ENCODE peak calls at places on chromosome 14, in eight cellular contexts. One of them, this sample, is unnamed.

GRCh38 chr14:103618999-103619398 is 10.0 kb upstream of the KLC1 start:
- DNase-seq in amniotic stem cell: no peak
- DNase-seq in HCEC 1CT: no peak
- DNase-seq in heart left ventricle: no peak
- DNase-seq in PC-9: no peak
- DNase-seq in cerebellar cortex: no peak
- DNase-seq in SK-N-DZ: no peak
- DNase-seq in T follicular helper cell: no peak
- DNase-seq in this sample: no peak

GRCh38 chr14:39034481-39035296 is 68.3 kb downstream of the SEC23A start:
- DNase-seq in amniotic stem cell: no peak
- DNase-seq in HCEC 1CT: no peak
- DNase-seq in heart left ventricle: no peak
- DNase-seq in PC-9: no peak
- DNase-seq in cerebellar cortex: peak; percentile 20
- DNase-seq in SK-N-DZ: no peak
- DNase-seq in T follicular helper cell: no peak
- DNase-seq in this sample: no peak

GRCh38 chr14:71703477-71703876 is 228.8 kb upstream of the RGS6 start:
- DNase-seq in amniotic stem cell: no peak
- DNase-seq in HCEC 1CT: no peak
- DNase-seq in heart left ventricle: no peak
- DNase-seq in PC-9: no peak
- DNase-seq in cerebellar cortex: peak; percentile 64
- DNase-seq in SK-N-DZ: no peak
- DNase-seq in T follicular helper cell: no peak
- DNase-seq in this sample: no peak

GRCh38 chr14:105485720-105486332 is 860 bp upstream of the CRIP1 start:
- DNase-seq in amniotic stem cell: no peak
- DNase-seq in HCEC 1CT: no peak
- DNase-seq in heart left ventricle: no peak
- DNase-seq in PC-9: peak; percentile 34
- DNase-seq in cerebellar cortex: peak; percentile 47
- DNase-seq in SK-N-DZ: peak; percentile 85
- DNase-seq in T follicular helper cell: no peak
- DNase-seq in this sample: no peak

GRCh38 chr14:44287858-44288257 is 219.2 kb downstream of the FSCB start:
- DNase-seq in amniotic stem cell: no peak
- DNase-seq in HCEC 1CT: no peak
- DNase-seq in heart left ventricle: no peak
- DNase-seq in PC-9: no peak
- DNase-seq in cerebellar cortex: no peak
- DNase-seq in SK-N-DZ: no peak
- DNase-seq in T follicular helper cell: no peak
- DNase-seq in this sample: no peak

GRCh38 chr14:72790887-72791566 is 102.9 kb downstream of the DPF3 start:
- DNase-seq in amniotic stem cell: no peak
- DNase-seq in HCEC 1CT: no peak
- DNase-seq in heart left ventricle: peak; percentile 74
- DNase-seq in PC-9: no peak
- DNase-seq in cerebellar cortex: no peak
- DNase-seq in SK-N-DZ: no peak
- DNase-seq in T follicular helper cell: no peak
- DNase-seq in this sample: no peak

GRCh38 chr14:102968306-102968705 is 45.8 kb downstream of the AMN start:
- DNase-seq in amniotic stem cell: no peak
- DNase-seq in HCEC 1CT: no peak
- DNase-seq in heart left ventricle: no peak
- DNase-seq in PC-9: no peak
- DNase-seq in cerebellar cortex: no peak
- DNase-seq in SK-N-DZ: no peak
- DNase-seq in T follicular helper cell: no peak
- DNase-seq in this sample: no peak

GRCh38 chr14:60250318-60251035 is 1.5 kb downstream of the PPM1A start:
- DNase-seq in amniotic stem cell: no peak
- DNase-seq in HCEC 1CT: peak; percentile 28
- DNase-seq in heart left ventricle: no peak
- DNase-seq in PC-9: peak; percentile 42
- DNase-seq in cerebellar cortex: peak; percentile 33
- DNase-seq in SK-N-DZ: peak; percentile 17
- DNase-seq in T follicular helper cell: no peak
- DNase-seq in this sample: peak; percentile 51

GRCh38 chr14:35814371-35815005 is 5.4 kb upstream of the RALGAPA1 start:
- DNase-seq in amniotic stem cell: no peak
- DNase-seq in HCEC 1CT: peak; percentile 41
- DNase-seq in heart left ventricle: peak; percentile 42
- DNase-seq in PC-9: no peak
- DNase-seq in cerebellar cortex: peak; percentile 64
- DNase-seq in SK-N-DZ: peak; percentile 68
- DNase-seq in T follicular helper cell: peak; percentile 72
- DNase-seq in this sample: no peak

GRCh38 chr14:99195602-99196309 is 76.2 kb downstream of the BCL11B start:
- DNase-seq in amniotic stem cell: no peak
- DNase-seq in HCEC 1CT: no peak
- DNase-seq in heart left ventricle: no peak
- DNase-seq in PC-9: no peak
- DNase-seq in cerebellar cortex: peak; percentile 82
- DNase-seq in SK-N-DZ: no peak
- DNase-seq in T follicular helper cell: no peak
- DNase-seq in this sample: peak; percentile 31

GRCh38 chr14:56065621-56066295 is 52.5 kb upstream of the PELI2 start:
- DNase-seq in amniotic stem cell: no peak
- DNase-seq in HCEC 1CT: no peak
- DNase-seq in heart left ventricle: no peak
- DNase-seq in PC-9: no peak
- DNase-seq in cerebellar cortex: no peak
- DNase-seq in SK-N-DZ: no peak
- DNase-seq in T follicular helper cell: no peak
- DNase-seq in this sample: no peak

GRCh38 chr14:36129181-36129580 is 47.3 kb downstream of the PTCSC3 start:
- DNase-seq in amniotic stem cell: no peak
- DNase-seq in HCEC 1CT: no peak
- DNase-seq in heart left ventricle: no peak
- DNase-seq in PC-9: no peak
- DNase-seq in cerebellar cortex: no peak
- DNase-seq in SK-N-DZ: no peak
- DNase-seq in T follicular helper cell: no peak
- DNase-seq in this sample: no peak

GRCh38 chr14:36555998-36556743 is 26.2 kb downstream of the NKX2-8 start:
- DNase-seq in amniotic stem cell: no peak
- DNase-seq in HCEC 1CT: no peak
- DNase-seq in heart left ventricle: no peak
- DNase-seq in PC-9: no peak
- DNase-seq in cerebellar cortex: no peak
- DNase-seq in SK-N-DZ: no peak
- DNase-seq in T follicular helper cell: no peak
- DNase-seq in this sample: no peak

GRCh38 chr14:21215130-21215878 is 53.9 kb downstream of the HNRNPC start:
- DNase-seq in amniotic stem cell: no peak
- DNase-seq in HCEC 1CT: no peak
- DNase-seq in heart left ventricle: no peak
- DNase-seq in PC-9: no peak
- DNase-seq in cerebellar cortex: no peak
- DNase-seq in SK-N-DZ: no peak
- DNase-seq in T follicular helper cell: no peak
- DNase-seq in this sample: no peak

GRCh38 chr14:32576088-32576795 is 247.1 kb downstream of the AKAP6 start:
- DNase-seq in amniotic stem cell: no peak
- DNase-seq in HCEC 1CT: peak; percentile 63
- DNase-seq in heart left ventricle: no peak
- DNase-seq in PC-9: peak; percentile 39
- DNase-seq in cerebellar cortex: peak; percentile 78
- DNase-seq in SK-N-DZ: peak; percentile 52
- DNase-seq in T follicular helper cell: peak; percentile 2
- DNase-seq in this sample: no peak

GRCh38 chr14:102775855-102776760 is 1.1 kb upstream of the TRAF3 start:
- DNase-seq in amniotic stem cell: peak; percentile 16
- DNase-seq in HCEC 1CT: peak; percentile 68
- DNase-seq in heart left ventricle: no peak
- DNase-seq in PC-9: peak; percentile 56
- DNase-seq in cerebellar cortex: peak; percentile 65
- DNase-seq in SK-N-DZ: no peak
- DNase-seq in T follicular helper cell: no peak
- DNase-seq in this sample: peak; percentile 85